ENCODE peak calls at places on chromosomes 1 and 21, in seven cellular contexts. G, J, Y, K, X, N and W are unnamed samples.

GRCh38 chr21:26949830-26950229 is 17.1 kb downstream of the ADAMTS5 start:
- DNase-seq in Y (no peak), N (no peak), K (no peak), G (no peak), X (no peak), J (no peak), W (no peak)

GRCh38 chr1:39689214-39689613 is 2.0 kb downstream of the HPCAL4 start:
- DNase-seq in K (no peak), N (no peak), J (no peak), Y (no peak), X (no peak), G (no peak), W (no peak)

GRCh38 chr1:35177237-35177786 is 15.6 kb downstream of the SFPQ start:
- DNase-seq in N (no peak), K (no peak), Y (no peak), J (no peak), G (no peak), X (no peak), W (no peak)

GRCh38 chr1:53214541-53214940 is 5.9 kb downstream of the CZIB start:
- DNase-seq in J (no peak), G (no peak), Y (no peak), N (no peak), X (no peak), K (no peak), W (no peak)

GRCh38 chr1:176801553-176802020 is 338.6 kb downstream of the PAPPA2 start:
- DNase-seq in J (no peak), X (no peak), Y (no peak), G (no peak), N (no peak), K (no peak), W (no peak)

GRCh38 chr21:25708467-25709065 is 26.1 kb downstream of the ATP5PF start:
- DNase-seq in N (peak; percentile 18), J (peak; percentile 26), K (peak; percentile 49), Y (no peak), G (peak; percentile 47), X (no peak), W (peak; percentile 66)

GRCh38 chr1:119390499-119390898 is 21.9 kb downstream of the HAO2 start:
- DNase-seq in K (no peak), N (no peak), X (no peak), J (no peak), Y (no peak), G (no peak), W (no peak)

GRCh38 chr1:220544901-220545303 is 17.0 kb downstream of the MARK1 start:
- DNase-seq in K (peak; percentile 30), Y (no peak), X (no peak), G (no peak), J (no peak), N (peak; percentile 13), W (peak; percentile 70)

GRCh38 chr1:42753070-42753469 is 13.0 kb upstream of the CLDN19 start:
- DNase-seq in K (no peak), G (no peak), J (no peak), N (no peak), Y (no peak), X (no peak), W (no peak)

GRCh38 chr21:26909972-26910371 is 56.9 kb downstream of the ADAMTS5 start:
- DNase-seq in X (peak; percentile 25), N (no peak), Y (no peak), J (no peak), G (no peak), K (no peak), W (no peak)

GRCh38 chr1:169698976-169699375 is 12.4 kb downstream of the SELL start:
- DNase-seq in N (no peak), G (no peak), X (no peak), Y (no peak), J (no peak), K (no peak), W (no peak)

GRCh38 chr1:193799948-193800690 is 613.7 kb upstream of the B3GALT2 start:
- DNase-seq in G (no peak), J (no peak), Y (no peak), X (no peak), K (no peak), N (no peak), W (no peak)

GRCh38 chr1:98975113-98975512 is 29.5 kb downstream of the PLPPR5 start:
- DNase-seq in K (no peak), X (no peak), Y (no peak), N (peak; percentile 3), J (no peak), G (no peak), W (no peak)

GRCh38 chr21:43262427-43262826 is 93.6 kb downstream of the CRYAA start:
- DNase-seq in N (no peak), Y (no peak), X (no peak), K (no peak), J (no peak), G (no peak), W (no peak)

GRCh38 chr1:119647734-119648619 is at the start of gene ZNF697:
- DNase-seq in G (peak; percentile 96), K (peak; percentile 93), N (peak; percentile 92), Y (peak; percentile 51), X (peak; percentile 77), J (peak; percentile 89), W (peak; percentile 91)

GRCh38 chr21:45911806-45912325 is 69.7 kb upstream of the COL6A1 start:
- DNase-seq in X (no peak), N (no peak), G (no peak), K (no peak), J (no peak), Y (no peak), W (no peak)

GRCh38 chr1:187237542-187237941 is 408.8 kb downstream of the PLA2G4A start:
- DNase-seq in X (no peak), N (no peak), K (no peak), J (no peak), G (no peak), Y (no peak), W (no peak)

GRCh38 chr1:8061673-8062386 is 35.7 kb upstream of the ERRFI1 start:
- DNase-seq in X (no peak), N (no peak), K (no peak), Y (no peak), J (no peak), G (no peak), W (no peak)

GRCh38 chr21:25412090-25412489 is 195.2 kb downstream of the MRPL39 start:
- DNase-seq in N (no peak), J (no peak), K (no peak), G (no peak), Y (no peak), X (no peak), W (no peak)

GRCh38 chr1:23673086-23673813 is 18.4 kb upstream of the RPL11 start:
- DNase-seq in G (no peak), J (no peak), N (peak; percentile 60), X (peak; percentile 38), Y (no peak), K (peak; percentile 74), W (peak; percentile 48)

GRCh38 chr1:87805661-87806376 is 477.1 kb downstream of the LMO4 start:
- DNase-seq in X (no peak), J (peak; percentile 28), Y (no peak), K (no peak), G (no peak), N (peak; percentile 27), W (no peak)

GRCh38 chr1:183787704-183788103 is 17.2 kb upstream of the RGL1 start:
- DNase-seq in G (no peak), N (no peak), X (no peak), J (no peak), Y (no peak), K (no peak), W (no peak)

DNA sequence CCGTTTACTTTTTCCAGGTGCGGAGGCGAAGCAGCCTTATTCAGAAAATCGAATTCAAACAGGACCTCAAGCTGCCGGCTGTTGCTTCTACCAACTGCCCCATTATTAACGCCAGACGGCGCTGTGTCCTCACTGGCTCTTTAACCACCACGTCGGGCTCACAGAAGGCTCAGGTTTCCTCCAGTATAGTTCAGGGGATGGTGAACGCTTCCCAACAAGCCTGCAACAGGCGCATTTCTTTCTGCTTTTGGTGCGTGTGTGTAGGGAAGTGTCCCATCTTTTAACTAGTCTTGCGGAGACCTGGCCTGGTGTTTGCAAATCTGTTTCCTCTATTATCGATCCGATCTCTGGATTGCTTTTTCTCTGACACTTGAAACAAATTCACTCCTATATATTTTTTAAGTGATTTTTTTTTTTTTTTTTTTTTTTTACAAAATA is 791 bp upstream of the STUM start:
- DNase-seq in Y (peak; percentile 17), N (peak; percentile 76), J (peak; percentile 79), K (peak; percentile 82), X (peak; percentile 81), G (peak; percentile 87), W (peak; percentile 93)
- TF ChIP-seq JUND in Y (no peak), N (no peak), J (no peak), K (peak; percentile 55), X (no peak), G (no peak), W (no peak)

DNA sequence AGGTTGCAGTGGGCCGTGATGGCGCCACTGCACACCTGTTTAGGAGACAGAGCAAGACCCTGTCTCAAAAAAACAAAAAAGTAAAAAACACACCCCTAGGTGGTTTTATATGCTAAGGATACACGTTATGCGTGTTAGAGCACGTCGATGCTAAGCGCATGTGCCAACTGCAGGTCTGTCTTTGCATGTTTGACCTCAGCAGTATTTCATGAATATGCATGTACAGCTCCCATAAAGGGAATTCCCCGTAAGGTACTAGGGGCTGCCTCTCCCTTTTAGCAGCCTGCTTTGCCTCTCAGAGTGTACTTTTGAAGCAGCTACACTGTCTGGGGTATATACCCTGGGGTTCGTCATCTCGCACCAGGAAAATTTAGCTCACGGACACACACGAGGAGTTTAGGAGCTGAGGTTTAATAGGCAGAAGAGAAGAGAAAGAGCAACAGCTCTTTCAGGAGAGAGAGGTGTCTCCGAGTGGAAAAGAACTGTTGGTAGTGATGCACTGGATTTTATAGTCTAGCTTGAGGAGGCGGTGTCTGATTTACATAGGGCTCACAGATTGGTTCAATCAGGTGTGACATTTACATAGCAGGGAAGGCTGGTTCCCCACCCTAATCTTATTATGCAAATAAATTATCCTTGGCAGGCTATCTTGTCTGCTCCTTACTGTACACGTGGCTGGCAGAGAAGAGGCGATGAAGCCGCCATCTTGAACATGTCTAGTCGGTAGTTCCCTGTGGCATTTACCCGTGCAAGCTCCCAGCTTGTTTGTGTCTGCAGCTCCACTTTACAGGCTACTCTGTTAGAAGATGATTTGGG is 4.2 kb upstream of the OTUD3 start:
- DNase-seq in K (peak; percentile 68), G (no peak), X (no peak), Y (no peak), N (no peak), J (no peak), W (peak; percentile 25)
- TF ChIP-seq JUND in K (no peak), G (no peak), X (no peak), Y (no peak), N (no peak), J (no peak), W (no peak)

DNA sequence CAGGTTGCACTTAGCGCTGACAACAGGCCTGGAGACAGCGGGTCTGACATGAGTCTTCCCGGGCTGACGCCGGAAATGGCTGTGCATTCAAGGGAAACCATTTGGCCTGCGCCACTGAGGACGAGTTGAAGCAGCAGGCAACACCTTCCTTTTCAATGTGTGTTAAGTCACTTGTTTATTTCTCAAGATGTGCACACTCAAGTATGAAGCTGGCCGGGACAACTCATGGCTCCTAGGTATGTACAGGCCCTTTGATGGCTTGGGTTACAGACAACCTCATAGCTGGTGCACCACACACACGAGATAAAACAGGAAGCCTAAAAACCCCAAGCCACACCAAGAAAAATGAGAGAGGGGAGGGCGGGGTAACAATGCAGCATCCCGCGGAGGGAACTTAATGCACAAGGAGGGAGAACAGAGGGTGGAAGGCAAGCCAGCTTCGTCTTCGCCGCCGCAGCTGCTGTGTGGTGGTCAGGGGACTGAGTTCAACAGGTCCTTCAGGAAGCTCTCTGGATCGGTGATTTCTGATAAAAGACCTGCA is 118.0 kb upstream of the IFFO2 start:
- DNase-seq in G (no peak), K (no peak), N (no peak), J (no peak), Y (no peak), X (no peak), W (no peak)
- TF ChIP-seq JUND in G (no peak), K (no peak), N (no peak), J (no peak), Y (no peak), X (no peak), W (no peak)

GRCh38 chr1:195897072-195897471 is 711.2 kb downstream of the KCNT2 start:
- DNase-seq in J (no peak), K (peak; percentile 34), X (no peak), N (no peak), G (no peak), Y (no peak), W (no peak)
- TF ChIP-seq JUND in J (no peak), K (no peak), X (no peak), N (no peak), G (no peak), Y (no peak), W (no peak)